ENCODE peak calls at places on chromosomes 12 and 14, in eight cellular contexts. X is bronchial epithelial cell, T is fibroblast of pulmonary artery, Y is transverse colon, Q is tibial artery, F is thoracic aorta, M is endothelial cell of umbilical vein, O is lower leg skin. V is an unnamed sample.

GRCh38 chr14:69291891-69292586 is 32.1 kb downstream of the GALNT16 start:
- DNase-seq in X (no peak), T (no peak), Y (no peak), Q (peak; percentile 50), F (no peak), M (no peak), O (no peak), V (no peak)

GRCh38 chr14:103110681-103111296 is 12.5 kb upstream of the TNFAIP2 start:
- DNase-seq in X (no peak), T (no peak), Y (peak; percentile 67), Q (no peak), F (no peak), M (no peak), O (no peak), V (no peak)

GRCh38 chr12:128408669-128409068 is 141.7 kb downstream of the TMEM132C start:
- DNase-seq in X (no peak), T (no peak), Y (no peak), Q (no peak), F (no peak), M (no peak), O (no peak), V (no peak)

GRCh38 chr14:30938617-30939016 is 64.3 kb downstream of the COCH start:
- DNase-seq in X (no peak), T (no peak), Y (no peak), Q (no peak), F (no peak), M (no peak), O (no peak), V (no peak)

GRCh38 chr12:98939350-98939749 is 294.3 kb downstream of the APAF1 start:
- DNase-seq in X (peak; percentile 30), T (peak; percentile 42), Y (no peak), Q (no peak), F (no peak), M (peak; percentile 36), O (no peak), V (no peak)

GRCh38 chr12:84922721-84923120 is 10.1 kb upstream of the SLC6A15 start:
- DNase-seq in X (peak; percentile 77), T (peak; percentile 36), Y (no peak), Q (no peak), F (no peak), M (no peak), O (no peak), V (no peak)

GRCh38 chr12:1810931-1811280 is 9.5 kb upstream of the LRTM2 start:
- DNase-seq in X (no peak), T (no peak), Y (no peak), Q (no peak), F (no peak), M (no peak), O (no peak), V (no peak)

GRCh38 chr12:104482113-104482512 is 25.4 kb downstream of the CHST11 start:
- DNase-seq in X (no peak), T (no peak), Y (no peak), Q (no peak), F (no peak), M (no peak), O (no peak), V (no peak)

GRCh38 chr12:128627659-128628058 is 196.1 kb downstream of the SLC15A4 start:
- DNase-seq in X (no peak), T (no peak), Y (no peak), Q (no peak), F (no peak), M (no peak), O (no peak), V (no peak)

GRCh38 chr14:25381498-25381897 is 331.6 kb upstream of the STXBP6 start:
- DNase-seq in X (no peak), T (peak; percentile 3), Y (no peak), Q (no peak), F (no peak), M (peak; percentile 59), O (no peak), V (no peak)

GRCh38 chr14:34951286-34951685 is 31.5 kb upstream of the SRP54 start:
- DNase-seq in X (no peak), T (peak; percentile 60), Y (no peak), Q (no peak), F (no peak), M (no peak), O (no peak), V (no peak)

GRCh38 chr12:124698998-124699305 is 131.5 kb upstream of the NCOR2 start:
- DNase-seq in X (no peak), T (no peak), Y (no peak), Q (no peak), F (no peak), M (no peak), O (no peak), V (no peak)

GRCh38 chr14:53391631-53392030 is 238.5 kb upstream of the DDHD1 start:
- DNase-seq in X (peak; percentile 94), T (peak; percentile 16), Y (no peak), Q (no peak), F (no peak), M (peak; percentile 9), O (no peak), V (no peak)

GRCh38 chr14:64117671-64118402 is 176.3 kb downstream of the ESR2 start:
- DNase-seq in X (peak; percentile 98), T (peak; percentile 61), Y (no peak), Q (peak; percentile 92), F (peak; percentile 61), M (no peak), O (no peak), V (no peak)

DNA sequence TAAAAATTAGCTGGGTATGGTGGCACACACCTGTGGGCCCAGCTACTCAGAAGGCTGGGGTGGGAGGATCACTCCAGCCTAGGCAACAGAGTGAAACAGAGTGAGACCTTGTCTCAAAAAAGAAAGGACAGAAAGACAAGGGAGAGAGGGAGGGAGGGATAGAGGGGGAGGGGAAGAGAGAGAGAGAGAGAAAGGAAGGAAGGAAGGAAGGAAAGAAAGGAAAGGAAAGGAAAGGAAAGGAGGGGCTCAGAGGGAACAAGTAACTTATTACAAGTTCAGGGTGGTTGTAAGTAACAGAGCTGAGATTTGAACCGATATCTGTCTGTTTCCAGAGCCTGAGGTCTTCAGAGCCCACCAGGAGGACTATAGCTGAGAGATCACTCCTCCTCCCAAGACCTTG is 8.3 kb downstream of the IFFO1 start:
- DNase-seq in X (no peak), T (no peak), Y (no peak), Q (no peak), F (no peak), M (no peak), O (no peak), V (no peak)
- H3K4me3 ChIP-seq in X (no peak overlapping the region), T (peak overlapping the region; percentile 34), Y (no peak overlapping the region), Q (no peak overlapping the region), F (no peak overlapping the region), M (no peak overlapping the region), O (no peak overlapping the region), V (no peak overlapping the region)

DNA sequence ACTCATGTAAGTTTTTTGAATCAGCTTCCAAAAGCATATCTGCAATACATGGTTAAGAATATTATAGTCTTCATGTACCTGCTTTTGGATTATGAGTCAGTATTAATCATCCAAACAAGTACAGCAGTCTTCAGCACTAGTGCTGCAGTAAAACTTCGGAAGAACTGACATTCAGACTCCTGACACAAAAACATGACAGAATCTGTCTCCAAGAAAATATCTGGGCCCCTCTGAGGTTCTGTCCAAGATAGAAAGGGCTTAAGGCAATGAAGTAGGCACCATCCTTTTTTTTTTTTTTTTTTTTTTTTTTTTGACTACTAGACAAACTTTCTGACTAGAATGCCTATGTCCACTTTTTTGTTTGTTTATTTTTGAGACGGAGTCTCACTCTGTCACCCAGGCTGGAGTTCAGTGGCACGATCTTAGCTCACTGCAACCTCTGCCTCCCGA is 112.5 kb downstream of the MED13L start:
- DNase-seq in X (peak; percentile 89), T (peak; percentile 47), Y (no peak), Q (no peak), F (no peak), M (peak; percentile 56), O (no peak), V (no peak)
- TF ChIP-seq CTCF in X (no peak), T (no peak), Y (no peak), Q (no peak), F (no peak), M (no peak), O (no peak), V (no peak)

DNA sequence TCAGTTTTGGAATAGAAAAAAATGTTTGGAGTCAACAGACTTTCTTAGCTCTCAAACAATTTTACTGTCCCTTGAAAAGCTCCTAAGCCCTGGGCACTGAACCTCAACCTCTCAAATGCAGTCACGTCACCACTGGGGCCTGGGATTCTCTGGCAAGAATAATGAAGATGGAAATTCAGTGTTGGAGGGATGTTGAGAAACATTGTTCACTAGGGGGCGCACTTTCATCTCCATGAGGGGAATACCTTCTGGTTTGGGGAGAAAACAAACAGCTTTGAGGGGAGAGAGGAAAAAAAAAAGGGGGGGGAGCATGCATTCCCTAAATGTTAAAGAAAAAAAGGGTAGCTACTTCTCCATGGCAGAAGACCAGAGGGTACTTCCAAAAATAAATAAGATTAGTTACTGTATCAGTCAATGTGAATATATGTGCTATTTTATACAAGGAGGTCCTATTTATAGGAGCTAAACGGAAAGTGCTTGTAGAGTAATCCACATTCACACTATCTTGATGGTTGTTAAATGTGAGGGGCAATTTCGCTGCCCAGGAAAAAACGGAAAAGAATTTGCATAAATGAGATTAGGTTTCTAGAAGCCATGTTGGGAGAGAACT is 5.8 kb upstream of the TBPL2 start:
- DNase-seq in X (peak; percentile 69), T (peak; percentile 89), Y (peak; percentile 60), Q (no peak), F (peak; percentile 13), M (peak; percentile 80), O (peak; percentile 60), V (no peak)
- H3K4me3 ChIP-seq in X (no peak overlapping the region), T (peak overlapping the region; percentile 15), Y (no peak overlapping the region), Q (no peak overlapping the region), F (no peak overlapping the region), M (no peak overlapping the region), O (no peak overlapping the region), V (no peak overlapping the region)

GRCh38 chr12:53324779-53325538 is 3.5 kb upstream of the AAAS start:
- DNase-seq in X (peak; percentile 73), T (peak; percentile 93), Y (peak; percentile 93), Q (peak; percentile 96), F (peak; percentile 86), M (peak; percentile 86), O (peak; percentile 86), V (peak; percentile 62)

GRCh38 chr12:53326460-53327185 is 5.2 kb upstream of the AAAS start:
- DNase-seq in X (no peak), T (no peak), Y (no peak), Q (no peak), F (no peak), M (no peak), O (no peak), V (no peak)

GRCh38 chr12:53325539-53326061 is 4.2 kb upstream of the AAAS start:
- DNase-seq in X (no peak), T (no peak), Y (peak; percentile 35), Q (peak; percentile 74), F (no peak), M (peak; percentile 20), O (no peak), V (no peak)

GRCh38 chr12:53328043-53328435 is 6.6 kb upstream of the AAAS start:
- DNase-seq in X (no peak), T (no peak), Y (no peak), Q (no peak), F (no peak), M (no peak), O (no peak), V (no peak)

DNA sequence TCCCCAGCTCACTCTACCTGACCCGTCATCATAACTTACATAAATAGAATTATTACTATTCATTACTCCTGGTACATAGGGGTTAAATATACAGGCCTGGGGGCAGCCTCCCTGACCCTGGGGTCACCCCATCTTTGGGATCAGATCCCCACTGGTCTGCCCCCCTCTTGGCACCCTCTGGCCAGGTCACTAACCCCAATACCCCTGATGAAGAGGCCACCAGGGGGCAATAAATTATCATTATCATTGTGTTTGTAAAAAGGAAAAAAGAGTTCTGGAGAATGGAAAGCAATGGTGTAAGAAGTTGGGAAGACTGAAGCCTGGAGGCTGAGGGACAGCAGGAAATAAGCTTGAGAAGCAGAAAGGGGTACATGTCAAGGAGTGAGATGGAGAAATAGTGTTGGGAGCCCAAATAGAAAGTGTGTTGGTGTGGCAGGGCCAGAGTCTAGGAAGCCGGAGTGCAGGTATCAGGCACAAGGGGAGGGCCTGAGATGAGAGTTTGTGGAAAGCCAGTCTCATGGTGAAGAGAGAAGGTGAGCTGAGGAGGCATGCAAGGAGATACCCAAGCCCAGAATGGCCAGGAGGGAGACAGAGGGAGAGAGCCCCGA is 6.1 kb upstream of the AAAS start:
- DNase-seq in X (no peak), T (peak; percentile 45), Y (no peak), Q (no peak), F (no peak), M (peak; percentile 21), O (no peak), V (no peak)
- TF ChIP-seq CTCF in X (peak; percentile 13), T (peak; percentile 41), Y (no peak), Q (peak; percentile 21), F (peak; percentile 18), M (peak; percentile 27), O (no peak), V (peak; percentile 30)